ENCODE peak calls at places on chromosomes 2 and 18, in four cellular contexts. W is H1, H is H9, C is IMR-90. K is an unnamed sample.

GRCh38 chr2:32363588-32363987 is 6.8 kb downstream of the BIRC6 start:
- DNase-seq in W (no peak), H (no peak), C (no peak), K (no peak)

GRCh38 chr2:39422700-39423099 is 14.4 kb downstream of the MAP4K3 start:
- DNase-seq in W (no peak), H (no peak), C (no peak), K (no peak)

GRCh38 chr2:233111427-233111826 is 51.3 kb downstream of the INPP5D start:
- DNase-seq in W (no peak), H (no peak), C (no peak), K (no peak)

GRCh38 chr2:40421643-40422297 is 30.1 kb downstream of the SLC8A1 start:
- DNase-seq in W (no peak), H (no peak), C (peak), K (no peak)

GRCh38 chr18:71797554-71797953 is 746.6 kb downstream of the CBLN2 start:
- DNase-seq in W (no peak), H (no peak), C (no peak), K (peak)

GRCh38 chr2:68469935-68470334 is 2.5 kb downstream of the APLF start:
- DNase-seq in W (no peak), H (no peak), C (no peak), K (no peak)

GRCh38 chr2:178522950-178523595 is 42.8 kb downstream of the PLEKHA3 start:
- DNase-seq in W (peak), H (peak), C (peak), K (peak)

GRCh38 chr2:78973630-78974029 is 51.9 kb upstream of the REG3G start:
- DNase-seq in W (no peak), H (no peak), C (no peak), K (no peak)

GRCh38 chr2:56185582-56186046 is 1.8 kb downstream of the CCDC85A start:
- DNase-seq in W (no peak), H (peak), C (no peak), K (peak)

GRCh38 chr2:163641986-163642385 is 93.8 kb downstream of the FIGN start:
- DNase-seq in W (no peak), H (no peak), C (peak), K (no peak)

GRCh38 chr2:105180491-105180972 is 61.0 kb upstream of the GPR45 start:
- DNase-seq in W (no peak), H (no peak), C (no peak), K (no peak)

GRCh38 chr2:216482640-216483039 is 16.0 kb upstream of the RPL37A start:
- DNase-seq in W (no peak), H (no peak), C (no peak), K (no peak)

GRCh38 chr18:13603304-13604019 is 122.9 kb downstream of the FAM210A start:
- DNase-seq in W (no peak), H (no peak), C (no peak), K (no peak)

GRCh38 chr18:8889479-8889878 is 184.1 kb downstream of the MTCL1 start:
- DNase-seq in W (no peak), H (no peak), C (peak), K (no peak)

GRCh38 chr2:109018452-109018851 is 29.4 kb upstream of the EDAR start:
- DNase-seq in W (no peak), H (no peak), C (no peak), K (no peak)

GRCh38 chr18:21134895-21135294 is 23.3 kb upstream of the ROCK1 start:
- DNase-seq in W (no peak), H (no peak), C (peak), K (no peak)

GRCh38 chr18:50666536-50666935 is 106.6 kb downstream of the MAPK4 start:
- DNase-seq in W (no peak), H (no peak), C (no peak), K (no peak)

GRCh38 chr2:9318461-9319337 is 104.6 kb downstream of the ITGB1BP1 start:
- DNase-seq in W (no peak), H (no peak), C (no peak), K (no peak)

GRCh38 chr18:69943021-69943420 is 4.7 kb downstream of the CD226 start:
- DNase-seq in W (no peak), H (no peak), C (no peak), K (no peak)

GRCh38 chr2:41899189-41899588 is 148.6 kb upstream of the PKDCC start:
- DNase-seq in W (no peak), H (no peak), C (peak), K (no peak)

GRCh38 chr2:227423633-227424499 is 36.1 kb upstream of the SCYGR1 start:
- DNase-seq in W (no peak), H (no peak), C (no peak), K (no peak)

GRCh38 chr2:98696167-98696566 is 34.8 kb downstream of the MGAT4A start:
- DNase-seq in W (no peak), H (no peak), C (no peak), K (no peak)

GRCh38 chr18:10490401-10491289 is 35.2 kb upstream of the NAPG start:
- DNase-seq in W (no peak), H (peak), C (no peak), K (peak)

GRCh38 chr2:236875906-236876505 is 209.7 kb upstream of the COPS8 start:
- DNase-seq in W (no peak), H (no peak), C (no peak), K (no peak)

GRCh38 chr2:241695676-241696075 is 6.2 kb upstream of the ING5 start:
- DNase-seq in W (no peak), H (no peak), C (no peak), K (no peak)

GRCh38 chr2:32801741-32802140 is 145.0 kb upstream of the LTBP1 start:
- DNase-seq in W (no peak), H (no peak), C (no peak), K (no peak)

GRCh38 chr2:75787532-75788132 is 76.9 kb upstream of the GCFC2 start:
- DNase-seq in W (no peak), H (no peak), C (peak), K (peak)

GRCh38 chr18:21183670-21184069 is 58.4 kb upstream of the GREB1L start:
- DNase-seq in W (no peak), H (no peak), C (no peak), K (peak)

GRCh38 chr2:114068438-114068837 is 178.5 kb downstream of the ACTR3 start:
- DNase-seq in W (no peak), H (peak), C (peak), K (peak)

GRCh38 chr2:84687498-84688149 is 171.3 kb downstream of the DNAH6 start:
- DNase-seq in W (no peak), H (no peak), C (no peak), K (peak)

GRCh38 chr2:112314856-112315255 is 39.5 kb downstream of the ZC3H6 start:
- DNase-seq in W (no peak), H (no peak), C (no peak), K (no peak)

GRCh38 chr18:45108754-45109153 is 428.1 kb downstream of the SETBP1 start:
- DNase-seq in W (no peak), H (no peak), C (no peak), K (peak)

GRCh38 chr2:216536725-216537124 is 38.1 kb downstream of the RPL37A start:
- DNase-seq in W (no peak), H (no peak), C (peak), K (no peak)

GRCh38 chr2:168233726-168234406 is 13.5 kb downstream of the STK39 start:
- DNase-seq in W (no peak), H (no peak), C (peak), K (no peak)

GRCh38 chr2:240605867-240606743 is 19.2 kb upstream of the GPR35 start:
- DNase-seq in W (no peak), H (no peak), C (no peak), K (no peak)

GRCh38 chr18:44770641-44771040 is 90.0 kb downstream of the SETBP1 start:
- DNase-seq in W (no peak), H (no peak), C (no peak), K (no peak)

GRCh38 chr2:189370719-189371118 is 70.6 kb upstream of the WDR75 start:
- DNase-seq in W (no peak), H (no peak), C (peak), K (no peak)

GRCh38 chr2:18066894-18067293 is 188.4 kb downstream of the KCNS3 start:
- DNase-seq in W (no peak), H (peak), C (no peak), K (peak)

GRCh38 chr2:239283288-239283945 is 117.4 kb downstream of the HDAC4 start:
- DNase-seq in W (no peak), H (no peak), C (no peak), K (no peak)

GRCh38 chr18:5238371-5238758 is 41.3 kb upstream of the AKAIN1 start:
- DNase-seq in W (no peak), H (peak), C (peak), K (no peak)

DNA sequence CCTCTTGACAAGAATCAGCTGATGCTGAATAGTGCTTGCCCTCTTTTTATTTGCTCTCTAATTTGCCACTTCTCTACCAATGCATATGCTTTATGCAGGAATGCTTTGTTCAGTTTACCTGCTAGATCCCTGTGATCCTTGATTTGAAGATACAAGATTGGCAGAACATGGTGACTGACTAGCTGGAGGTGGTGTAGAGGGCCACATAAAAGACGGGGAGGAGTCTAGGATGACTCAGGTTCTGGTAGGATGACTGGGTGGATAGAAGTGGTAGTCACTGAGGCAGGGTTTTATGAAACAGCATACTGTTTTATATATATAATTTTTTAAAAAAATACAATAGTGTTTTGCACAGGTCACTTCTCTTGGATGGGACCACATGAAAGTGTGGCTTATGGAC is 6.3 kb upstream of the ADGRF3 start:
- DNase-seq in W (no peak), H (no peak), C (peak), K (no peak)
- H3K4me2 ChIP-seq in W (no peak), H (no peak), C (no peak), K (no peak)

DNA sequence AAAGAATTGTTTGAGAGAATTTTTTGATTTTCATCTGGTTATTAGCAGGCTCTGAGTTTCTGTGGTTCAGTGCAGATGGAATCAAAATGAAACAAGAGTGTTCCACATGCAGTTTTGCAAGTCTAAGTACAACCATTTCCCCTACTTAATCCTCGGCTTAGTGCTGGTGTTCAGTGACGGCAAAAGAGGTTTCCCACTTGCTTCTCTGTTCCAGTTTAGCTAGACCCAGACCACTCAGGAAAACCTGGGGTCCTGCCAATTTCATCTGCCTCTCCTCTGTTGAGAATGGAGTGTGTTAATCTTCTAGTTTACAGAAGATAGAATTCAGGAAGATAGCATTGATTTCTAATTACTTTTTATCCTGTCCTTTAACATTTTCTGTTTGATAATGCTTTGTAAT is 996.2 kb upstream of the FANCL start:
- DNase-seq in W (no peak), H (no peak), C (no peak), K (no peak)
- H3K56ac ChIP-seq in W (no peak), H (no peak), C (no peak), K (no peak)

DNA sequence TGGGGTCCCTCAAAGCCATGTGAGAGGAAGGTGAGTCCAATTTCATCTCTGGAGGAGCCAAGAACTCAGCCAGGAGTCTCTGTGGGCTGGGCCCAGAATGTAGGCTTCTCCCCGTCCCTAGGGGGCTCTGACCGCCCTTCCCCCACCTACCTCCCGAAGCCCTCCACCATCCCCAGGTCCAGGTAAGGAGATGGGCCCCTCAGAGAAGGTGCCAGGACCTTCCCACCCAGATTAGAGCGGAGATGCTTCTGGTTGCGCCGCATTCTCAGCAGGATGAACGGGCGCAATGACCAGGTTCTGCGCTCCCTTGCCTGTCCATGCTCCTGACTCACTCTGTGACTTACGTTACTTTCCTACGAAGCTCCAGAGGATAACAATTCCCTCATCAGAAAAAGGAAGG is 23.0 kb downstream of the ST8SIA5 start:
- DNase-seq in W (no peak), H (no peak), C (no peak), K (no peak)
- H3K4me2 ChIP-seq in W (no peak), H (no peak), C (no peak), K (no peak)

GRCh38 chr2:5766621-5767020 is 74.4 kb downstream of the SOX11 start:
- DNase-seq in W (no peak), H (no peak), C (peak), K (no peak)

GRCh38 chr2:5766051-5766450 is 73.9 kb downstream of the SOX11 start:
- DNase-seq in W (no peak), H (no peak), C (peak), K (no peak)
- H3K56ac ChIP-seq in W (no peak), H (no peak), C (peak), K (no peak)

GRCh38 chr2:124289060-124289459 is 264.0 kb downstream of the CNTNAP5 start:
- DNase-seq in W (no peak), H (no peak), C (no peak), K (no peak)
- H3K4me2 ChIP-seq in W (no peak), H (no peak), C (no peak), K (no peak)

GRCh38 chr2:211692689-211693088 is 845.9 kb downstream of the ERBB4 start:
- DNase-seq in W (no peak), H (no peak), C (no peak), K (no peak)
- H3K56ac ChIP-seq in W (no peak), H (no peak), C (no peak), K (no peak)

GRCh38 chr2:238015705-238016104 is 45.1 kb upstream of the SCLY start:
- DNase-seq in W (no peak), H (no peak), C (no peak), K (peak)
- H3K4me2 ChIP-seq in W (no peak), H (no peak), C (no peak), K (no peak)

DNA sequence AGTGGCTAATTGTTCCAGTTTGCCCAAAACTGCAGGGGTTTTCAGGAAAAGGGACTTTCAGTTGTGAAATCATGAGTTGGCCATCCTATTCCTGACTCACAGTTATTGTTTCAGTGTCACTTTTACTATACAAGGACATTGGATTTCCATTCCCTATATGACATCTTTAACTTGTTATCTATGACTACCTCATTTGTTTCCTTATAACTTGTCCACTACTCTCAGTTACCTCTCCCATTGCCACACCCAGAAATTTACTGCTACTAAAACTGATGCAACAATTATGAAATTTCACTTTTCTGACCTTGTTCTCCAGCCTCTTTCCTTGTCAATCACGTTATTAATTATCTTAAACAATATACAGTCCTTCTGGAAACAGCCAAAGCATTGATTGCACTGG is 116.5 kb upstream of the ZNF804A start:
- DNase-seq in W (no peak), H (no peak), C (no peak), K (no peak)
- H3K56ac ChIP-seq in W (no peak), H (no peak), C (no peak), K (no peak)

DNA sequence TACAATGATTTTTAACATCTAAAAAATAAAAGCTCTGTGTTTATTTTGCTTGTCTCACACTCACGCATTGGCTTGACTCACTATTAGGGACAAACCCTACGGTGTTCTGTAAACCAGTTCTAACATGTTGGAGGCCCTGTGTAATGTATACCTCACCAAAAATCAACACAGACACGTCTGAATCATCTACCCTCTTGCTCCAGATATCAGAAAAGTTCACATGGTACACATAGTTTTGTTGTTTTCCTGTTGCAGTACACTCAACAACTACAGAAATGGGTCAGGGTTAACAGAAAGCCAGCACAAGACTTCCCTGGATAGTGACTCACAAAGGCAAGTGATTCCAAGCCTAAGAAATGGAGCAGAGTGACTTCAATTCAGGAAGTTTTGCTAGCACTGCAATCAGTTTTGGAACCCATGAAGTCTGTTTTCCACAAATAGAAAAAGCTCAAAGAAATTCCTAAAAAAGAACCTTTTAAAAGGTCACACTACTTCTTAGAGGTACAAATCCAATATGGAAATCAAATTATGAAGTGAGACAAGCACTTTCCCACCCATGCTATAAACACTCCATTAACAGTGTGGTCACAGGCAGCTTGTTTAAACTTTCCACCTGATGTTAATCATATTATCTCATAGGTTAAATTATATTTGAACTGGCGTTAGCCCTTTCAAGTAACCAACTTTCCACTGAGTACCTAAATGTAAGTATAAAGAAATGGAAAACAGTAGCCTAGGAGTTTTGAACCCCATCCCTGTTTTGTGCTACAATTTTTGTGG is 87.5 kb downstream of the GAREM1 start:
- DNase-seq in W (no peak), H (no peak), C (peak), K (no peak)
- H3K4me2 ChIP-seq in W (no peak), H (no peak), C (peak), K (no peak)